ENCODE peak calls at places on chromosomes 11 and 22, in six cellular contexts. One of them, this sample, is unnamed.

GRCh38 chr22:17243524-17243923 is 24.3 kb upstream of the ADA2 start:
- DNase-seq in sigmoid colon: no peak
- DNase-seq in foreskin fibroblast: no peak
- DNase-seq in psoas muscle: no peak
- DNase-seq in AG09309: no peak
- DNase-seq in pancreas: no peak
- DNase-seq in this sample: peak; percentile 12

GRCh38 chr22:43474161-43475101 is 62.6 kb downstream of the MPPED1 start:
- DNase-seq in pancreas: no peak
- DNase-seq in AG09309: no peak
- DNase-seq in psoas muscle: no peak
- DNase-seq in sigmoid colon: no peak
- DNase-seq in foreskin fibroblast: no peak
- DNase-seq in this sample: no peak

GRCh38 chr11:16778876-16779275 is 40.4 kb downstream of the C11orf58 start:
- DNase-seq in foreskin fibroblast: no peak
- DNase-seq in psoas muscle: no peak
- DNase-seq in sigmoid colon: no peak
- DNase-seq in pancreas: no peak
- DNase-seq in AG09309: no peak
- DNase-seq in this sample: no peak

GRCh38 chr22:50544746-50545253 is 899 bp upstream of the KLHDC7B start:
- DNase-seq in psoas muscle: peak; percentile 52
- DNase-seq in pancreas: no peak
- DNase-seq in AG09309: no peak
- DNase-seq in foreskin fibroblast: no peak
- DNase-seq in sigmoid colon: no peak
- DNase-seq in this sample: no peak

GRCh38 chr22:40324468-40325305 is 21.6 kb upstream of the ADSL start:
- DNase-seq in AG09309: no peak
- DNase-seq in pancreas: no peak
- DNase-seq in psoas muscle: no peak
- DNase-seq in sigmoid colon: no peak
- DNase-seq in foreskin fibroblast: no peak
- DNase-seq in this sample: no peak

GRCh38 chr22:47275479-47276218 is 513.2 kb downstream of the TBC1D22A start:
- DNase-seq in sigmoid colon: peak; percentile 35
- DNase-seq in psoas muscle: no peak
- DNase-seq in AG09309: no peak
- DNase-seq in foreskin fibroblast: peak; percentile 35
- DNase-seq in pancreas: peak; percentile 14
- DNase-seq in this sample: no peak

GRCh38 chr11:35632301-35632700 is 14.0 kb downstream of the FJX1 start:
- DNase-seq in AG09309: no peak
- DNase-seq in foreskin fibroblast: peak; percentile 61
- DNase-seq in psoas muscle: no peak
- DNase-seq in pancreas: no peak
- DNase-seq in sigmoid colon: no peak
- DNase-seq in this sample: peak; percentile 91

GRCh38 chr11:131899954-131900580 is 529.7 kb downstream of the NTM start:
- DNase-seq in foreskin fibroblast: no peak
- DNase-seq in pancreas: no peak
- DNase-seq in AG09309: no peak
- DNase-seq in psoas muscle: peak; percentile 77
- DNase-seq in sigmoid colon: no peak
- DNase-seq in this sample: no peak

GRCh38 chr11:12287374-12288211 is 89.8 kb upstream of the PARVA start:
- DNase-seq in psoas muscle: peak; percentile 77
- DNase-seq in pancreas: no peak
- DNase-seq in AG09309: peak; percentile 91
- DNase-seq in sigmoid colon: peak; percentile 93
- DNase-seq in foreskin fibroblast: peak; percentile 94
- DNase-seq in this sample: peak; percentile 99

GRCh38 chr11:70460959-70461358 is 62.6 kb downstream of the CTTN start:
- DNase-seq in pancreas: no peak
- DNase-seq in foreskin fibroblast: no peak
- DNase-seq in sigmoid colon: no peak
- DNase-seq in AG09309: no peak
- DNase-seq in psoas muscle: no peak
- DNase-seq in this sample: no peak

GRCh38 chr11:67120881-67121710 is 2.0 kb downstream of the KDM2A start:
- DNase-seq in foreskin fibroblast: peak; percentile 14
- DNase-seq in pancreas: no peak
- DNase-seq in AG09309: no peak
- DNase-seq in psoas muscle: no peak
- DNase-seq in sigmoid colon: peak; percentile 70
- DNase-seq in this sample: peak; percentile 58

GRCh38 chr11:106242723-106243405 is 165.4 kb downstream of the AASDHPPT start:
- DNase-seq in sigmoid colon: no peak
- DNase-seq in pancreas: no peak
- DNase-seq in foreskin fibroblast: no peak
- DNase-seq in AG09309: no peak
- DNase-seq in psoas muscle: no peak
- DNase-seq in this sample: no peak

GRCh38 chr11:102991776-102992175 is 36.2 kb upstream of the MMP13 start:
- DNase-seq in AG09309: no peak
- DNase-seq in psoas muscle: no peak
- DNase-seq in pancreas: no peak
- DNase-seq in sigmoid colon: no peak
- DNase-seq in foreskin fibroblast: no peak
- DNase-seq in this sample: no peak

GRCh38 chr11:10091314-10092045 is 202.5 kb downstream of the SBF2 start:
- DNase-seq in pancreas: no peak
- DNase-seq in foreskin fibroblast: no peak
- DNase-seq in sigmoid colon: no peak
- DNase-seq in AG09309: no peak
- DNase-seq in psoas muscle: no peak
- DNase-seq in this sample: no peak

GRCh38 chr11:134725939-134726639 is 314.0 kb upstream of the B3GAT1 start:
- DNase-seq in pancreas: no peak
- DNase-seq in sigmoid colon: no peak
- DNase-seq in AG09309: no peak
- DNase-seq in foreskin fibroblast: no peak
- DNase-seq in psoas muscle: no peak
- DNase-seq in this sample: no peak

GRCh38 chr11:75449271-75449670 is 16.3 kb upstream of the KLHL35 start:
- DNase-seq in foreskin fibroblast: no peak
- DNase-seq in psoas muscle: no peak
- DNase-seq in sigmoid colon: no peak
- DNase-seq in pancreas: peak; percentile 65
- DNase-seq in AG09309: no peak
- DNase-seq in this sample: no peak

GRCh38 chr11:75453916-75454655 is 21.1 kb upstream of the KLHL35 start:
- DNase-seq in psoas muscle: peak; percentile 67
- DNase-seq in pancreas: no peak
- DNase-seq in AG09309: peak; percentile 97
- DNase-seq in sigmoid colon: no peak
- DNase-seq in foreskin fibroblast: no peak
- DNase-seq in this sample: peak; percentile 87

GRCh38 chr11:75449776-75450175 is 16.8 kb upstream of the KLHL35 start:
- DNase-seq in sigmoid colon: no peak
- DNase-seq in pancreas: peak; percentile 52
- DNase-seq in psoas muscle: no peak
- DNase-seq in foreskin fibroblast: no peak
- DNase-seq in AG09309: no peak
- DNase-seq in this sample: no peak

GRCh38 chr11:75450236-75450635 is 17.2 kb upstream of the KLHL35 start:
- DNase-seq in AG09309: no peak
- DNase-seq in pancreas: peak; percentile 65
- DNase-seq in sigmoid colon: no peak
- DNase-seq in psoas muscle: no peak
- DNase-seq in foreskin fibroblast: no peak
- DNase-seq in this sample: no peak

DNA sequence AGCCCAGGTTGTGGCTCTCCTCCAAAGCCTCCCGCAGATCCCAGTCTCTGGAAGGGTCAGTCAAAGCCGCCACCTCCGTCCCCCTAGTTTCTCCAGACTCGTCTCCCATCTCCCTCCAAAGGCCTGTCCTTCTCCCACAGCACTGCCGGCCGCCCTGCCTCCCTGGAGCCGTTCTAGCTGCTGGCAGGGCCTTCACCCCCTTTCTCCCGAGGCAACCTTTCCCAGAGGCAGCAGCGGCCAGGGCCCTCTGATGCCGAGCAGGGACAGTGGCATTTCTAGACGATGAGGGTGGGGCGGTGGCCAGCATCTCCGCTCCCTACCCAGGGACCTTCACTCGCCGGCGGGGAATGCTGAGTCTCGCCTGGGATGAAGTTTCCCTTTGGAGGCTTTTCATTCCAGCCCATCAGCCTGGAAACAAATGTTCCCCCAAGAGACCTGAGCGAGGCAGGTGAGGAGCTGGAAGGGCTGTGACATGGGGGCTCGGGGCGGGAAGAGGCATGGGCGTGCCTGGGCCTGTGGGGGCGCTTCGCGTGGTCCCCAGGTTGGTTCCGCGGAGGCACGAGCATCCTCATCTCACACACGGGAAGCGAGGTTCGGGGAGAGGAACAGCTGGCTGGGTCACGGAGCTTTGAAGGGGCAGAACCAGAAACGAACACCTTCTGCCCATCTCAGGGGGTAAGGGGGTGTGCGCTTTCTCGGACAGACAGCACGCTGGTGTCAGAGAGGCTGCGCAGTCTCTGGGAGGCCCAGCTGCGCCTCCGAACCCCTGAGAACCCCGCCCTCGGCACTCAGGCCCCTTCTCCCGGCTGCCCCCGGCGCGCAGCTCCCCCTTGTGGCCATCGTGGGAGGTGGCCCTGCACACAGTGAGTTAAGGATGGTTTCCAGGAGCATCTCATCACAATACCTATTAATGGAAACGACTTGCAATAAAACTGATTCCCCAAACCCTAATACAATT is 18.1 kb upstream of the KLHL35 start:
- DNase-seq in psoas muscle: no peak
- DNase-seq in foreskin fibroblast: no peak
- DNase-seq in AG09309: no peak
- DNase-seq in pancreas: peak; percentile 55
- DNase-seq in sigmoid colon: no peak
- DNase-seq in this sample: no peak
- TF ChIP-seq CTCF in psoas muscle: peak; percentile 43
- TF ChIP-seq CTCF in foreskin fibroblast: peak; percentile 56
- TF ChIP-seq CTCF in AG09309: peak; percentile 60
- TF ChIP-seq CTCF in pancreas: peak; percentile 22
- TF ChIP-seq CTCF in sigmoid colon: no peak
- TF ChIP-seq CTCF in this sample: peak; percentile 57

DNA sequence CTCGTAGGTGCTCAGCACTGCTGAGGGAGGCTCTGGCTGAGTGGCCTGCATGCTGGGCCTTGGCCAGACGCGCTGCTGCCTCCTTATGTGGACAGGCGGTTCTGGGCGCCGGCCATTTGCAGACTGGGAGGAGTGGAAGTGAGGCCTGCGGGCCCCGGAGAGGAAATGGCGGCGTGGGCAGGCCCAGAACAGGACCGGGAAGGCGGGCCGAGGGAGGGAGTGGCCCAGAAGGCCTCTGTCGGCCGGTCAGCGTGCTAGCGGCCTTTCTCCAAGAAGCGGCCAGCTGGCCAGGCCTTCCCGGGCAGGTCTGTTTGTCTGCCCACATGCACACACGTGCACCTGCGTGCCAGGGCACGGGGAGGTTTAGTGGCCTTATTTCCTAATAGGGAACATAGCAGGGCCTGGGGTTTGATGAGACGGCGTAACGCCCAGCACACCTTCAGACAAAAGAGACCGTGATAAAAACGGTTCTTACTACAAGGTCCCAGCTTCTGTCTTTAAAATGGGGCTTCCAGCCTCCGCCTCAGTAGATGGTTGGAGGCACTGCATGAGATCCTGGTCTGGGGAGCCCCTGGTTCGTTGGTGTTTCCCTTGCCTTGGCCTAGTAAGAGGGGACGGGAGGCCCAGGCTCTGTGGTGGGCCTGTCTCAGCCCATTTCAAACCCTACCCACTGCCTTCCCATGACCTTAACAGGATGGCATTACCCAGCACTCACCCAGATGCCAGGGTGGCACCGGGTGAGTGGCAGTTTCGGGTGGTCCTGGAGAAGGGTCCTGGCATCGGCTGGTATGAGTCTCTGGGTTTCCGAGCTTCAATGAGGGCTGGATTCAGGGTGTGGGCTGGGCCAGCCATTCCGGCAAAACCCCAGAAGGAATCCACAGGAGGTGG is 65.1 kb upstream of the PPARA start:
- DNase-seq in pancreas: peak; percentile 95
- DNase-seq in foreskin fibroblast: peak; percentile 82
- DNase-seq in AG09309: peak; percentile 61
- DNase-seq in psoas muscle: peak; percentile 94
- DNase-seq in sigmoid colon: peak; percentile 95
- DNase-seq in this sample: peak; percentile 92
- H3K4me3 ChIP-seq in pancreas: no peak overlapping the region
- H3K4me3 ChIP-seq in foreskin fibroblast: peak overlapping the region; percentile 86
- H3K4me3 ChIP-seq in AG09309: peak overlapping the region; percentile 88
- H3K4me3 ChIP-seq in psoas muscle: peak overlapping the region; percentile 48
- H3K4me3 ChIP-seq in sigmoid colon: peak overlapping the region; percentile 13
- H3K4me3 ChIP-seq in this sample: peak overlapping the region; percentile 94

GRCh38 chr11:128338806-128339205 is 248.6 kb downstream of the ETS1 start:
- DNase-seq in psoas muscle: no peak
- DNase-seq in sigmoid colon: no peak
- DNase-seq in pancreas: no peak
- DNase-seq in foreskin fibroblast: no peak
- DNase-seq in AG09309: no peak
- DNase-seq in this sample: no peak

GRCh38 chr11:128339721-128340271 is 247.6 kb downstream of the ETS1 start:
- DNase-seq in foreskin fibroblast: no peak
- DNase-seq in sigmoid colon: no peak
- DNase-seq in AG09309: no peak
- DNase-seq in psoas muscle: no peak
- DNase-seq in pancreas: no peak
- DNase-seq in this sample: no peak

GRCh38 chr11:128334311-128335044 is 252.9 kb downstream of the ETS1 start:
- DNase-seq in foreskin fibroblast: no peak
- DNase-seq in AG09309: no peak
- DNase-seq in psoas muscle: no peak
- DNase-seq in sigmoid colon: peak; percentile 74
- DNase-seq in pancreas: no peak
- DNase-seq in this sample: no peak

GRCh38 chr11:128335729-128336128 is 251.6 kb downstream of the ETS1 start:
- DNase-seq in foreskin fibroblast: no peak
- DNase-seq in sigmoid colon: no peak
- DNase-seq in psoas muscle: no peak
- DNase-seq in pancreas: no peak
- DNase-seq in AG09309: no peak
- DNase-seq in this sample: no peak

DNA sequence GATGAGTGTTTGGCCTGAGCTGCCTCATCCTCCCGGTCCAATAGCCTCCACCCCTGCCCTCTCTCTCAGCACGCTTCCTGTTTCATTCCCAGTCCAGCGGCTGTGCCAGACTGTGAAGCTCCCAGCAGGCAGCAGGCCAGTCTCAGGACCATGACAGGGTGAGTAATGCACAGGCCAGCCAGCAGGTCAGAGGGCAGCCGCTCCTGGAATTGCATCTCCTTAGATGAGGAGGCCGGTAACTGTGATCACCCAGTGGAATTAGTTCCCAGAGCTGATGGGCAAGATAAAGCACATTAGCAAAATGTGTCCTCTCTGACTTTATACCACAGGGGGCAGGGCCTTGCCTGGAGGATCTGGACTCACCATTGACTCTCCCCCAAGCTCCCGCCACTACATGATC is 251.2 kb downstream of the ETS1 start:
- DNase-seq in foreskin fibroblast: peak; percentile 64
- DNase-seq in AG09309: no peak
- DNase-seq in pancreas: no peak
- DNase-seq in psoas muscle: peak; percentile 65
- DNase-seq in sigmoid colon: peak; percentile 69
- DNase-seq in this sample: peak; percentile 85
- TF ChIP-seq CTCF in foreskin fibroblast: no peak
- TF ChIP-seq CTCF in AG09309: no peak
- TF ChIP-seq CTCF in pancreas: no peak
- TF ChIP-seq CTCF in psoas muscle: no peak
- TF ChIP-seq CTCF in sigmoid colon: no peak
- TF ChIP-seq CTCF in this sample: no peak

GRCh38 chr22:46055176-46055850 is 78.4 kb upstream of the WNT7B start:
- DNase-seq in pancreas: peak; percentile 79
- DNase-seq in psoas muscle: peak; percentile 86
- DNase-seq in sigmoid colon: peak; percentile 83
- DNase-seq in foreskin fibroblast: no peak
- DNase-seq in AG09309: no peak
- DNase-seq in this sample: peak; percentile 43
- H3K4me3 ChIP-seq in pancreas: no peak overlapping the region
- H3K4me3 ChIP-seq in psoas muscle: peak overlapping the region; percentile 86
- H3K4me3 ChIP-seq in sigmoid colon: peak overlapping the region; percentile 84
- H3K4me3 ChIP-seq in foreskin fibroblast: peak overlapping the region; percentile 63
- H3K4me3 ChIP-seq in AG09309: peak overlapping the region; percentile 75
- H3K4me3 ChIP-seq in this sample: peak overlapping the region; percentile 59